ENCODE peak calls at places on chromosome 6, in ten cellular contexts. T, P, D, S, L, Q, C, X, O and J are unnamed samples.
A peak's percentile ranks its signal among the peaks of the same experiment; 100 is the strongest.

GRCh38 chr6:131161987-131162386 is 26.7 kb downstream of the AKAP7 start:
- DNase-seq in X (no peak), T (no peak), Q (no peak), C (no peak), S (no peak), O (no peak), P (no peak), L (no peak), D (no peak), J (no peak)

GRCh38 chr6:45619994-45620471 is 242.3 kb upstream of the SUPT3H start:
- DNase-seq in O (no peak), Q (no peak), T (peak; percentile 22), L (no peak), D (no peak), S (no peak), C (no peak), P (no peak), X (no peak), J (no peak)

GRCh38 chr6:151773382-151773781 is 34.1 kb upstream of the ESR1 start:
- DNase-seq in Q (no peak), P (no peak), O (no peak), L (no peak), D (no peak), T (no peak), S (no peak), X (no peak), C (no peak), J (no peak)

GRCh38 chr6:10033223-10033829 is 381.5 kb downstream of the TFAP2A start:
- DNase-seq in P (no peak), Q (no peak), D (no peak), X (no peak), O (no peak), C (no peak), T (no peak), L (no peak), S (no peak), J (no peak)

GRCh38 chr6:1665214-1665613 is 55.5 kb downstream of the FOXC1 start:
- DNase-seq in S (no peak), X (no peak), O (no peak), Q (no peak), P (no peak), C (no peak), D (no peak), T (no peak), L (no peak), J (no peak)

GRCh38 chr6:157133856-157134255 is 189.5 kb downstream of the TMEM242 start:
- DNase-seq in T (no peak), C (no peak), Q (no peak), S (no peak), X (no peak), O (no peak), D (no peak), L (no peak), P (no peak), J (no peak)

GRCh38 chr6:8990075-8990474 is 554.7 kb upstream of the SLC35B3 start:
- DNase-seq in T (no peak), D (no peak), L (no peak), P (no peak), S (no peak), C (no peak), X (no peak), O (no peak), Q (no peak), J (no peak)

GRCh38 chr6:90088009-90088408 is 193.7 kb downstream of the GJA10 start:
- DNase-seq in P (no peak), O (peak; percentile 63), C (no peak), T (no peak), L (peak; percentile 28), X (no peak), Q (no peak), S (no peak), D (no peak), J (no peak)

GRCh38 chr6:35737413-35738211 is 780 bp downstream of the ARMC12 start:
- DNase-seq in S (no peak), L (peak; percentile 46), T (no peak), C (no peak), Q (no peak), X (no peak), O (peak; percentile 89), D (peak; percentile 64), P (no peak), J (peak; percentile 25)

GRCh38 chr6:29708432-29709177 is 14.6 kb upstream of the HLA-F start:
- DNase-seq in O (no peak), P (peak; percentile 41), Q (no peak), C (no peak), L (no peak), T (no peak), X (no peak), S (no peak), D (no peak), J (no peak)